ENCODE peak calls at places on chromosomes 3 and 15, in five cellular contexts. One of them, this sample, is unnamed.

GRCh38 chr3:143242101-143242500 is 122.5 kb downstream of the CHST2 start:
- DNase-seq in GM12878: no peak
- DNase-seq in HepG2: no peak
- DNase-seq in GM12892: no peak
- DNase-seq in H1: no peak
- DNase-seq in this sample: no peak

GRCh38 chr3:1190576-1190975 is 97.8 kb downstream of the CNTN6 start:
- DNase-seq in GM12878: no peak
- DNase-seq in H1: no peak
- DNase-seq in GM12892: no peak
- DNase-seq in HepG2: no peak
- DNase-seq in this sample: no peak

GRCh38 chr3:65436580-65436979 is 602.1 kb downstream of the MAGI1 start:
- DNase-seq in HepG2: peak
- DNase-seq in GM12892: no peak
- DNase-seq in H1: no peak
- DNase-seq in GM12878: no peak
- DNase-seq in this sample: no peak

GRCh38 chr15:29883126-29883525 is 60.9 kb upstream of the TJP1 start:
- DNase-seq in H1: no peak
- DNase-seq in GM12878: no peak
- DNase-seq in GM12892: no peak
- DNase-seq in HepG2: no peak
- DNase-seq in this sample: no peak

GRCh38 chr3:172517859-172518466 is 5.3 kb downstream of the TNFSF10 start:
- DNase-seq in HepG2: no peak
- DNase-seq in H1: no peak
- DNase-seq in GM12892: no peak
- DNase-seq in GM12878: no peak
- DNase-seq in this sample: no peak

GRCh38 chr3:129419476-129419875 is 9.0 kb downstream of the EFCAB12 start:
- DNase-seq in GM12878: no peak
- DNase-seq in GM12892: no peak
- DNase-seq in H1: no peak
- DNase-seq in HepG2: no peak
- DNase-seq in this sample: no peak

GRCh38 chr3:53525765-53526761 is 31.7 kb downstream of the CACNA1D start:
- DNase-seq in HepG2: no peak
- DNase-seq in GM12892: no peak
- DNase-seq in H1: no peak
- DNase-seq in GM12878: no peak
- DNase-seq in this sample: no peak

GRCh38 chr3:155083313-155083905 is 3.3 kb downstream of the MME start:
- DNase-seq in H1: no peak
- DNase-seq in HepG2: no peak
- DNase-seq in GM12892: no peak
- DNase-seq in GM12878: no peak
- DNase-seq in this sample: no peak

GRCh38 chr15:63576441-63576840 is 20.7 kb upstream of the FBXL22 start:
- DNase-seq in H1: no peak
- DNase-seq in GM12892: no peak
- DNase-seq in GM12878: no peak
- DNase-seq in HepG2: no peak
- DNase-seq in this sample: no peak

GRCh38 chr3:175590745-175591144 is 731.6 kb downstream of the NAALADL2 start:
- DNase-seq in H1: no peak
- DNase-seq in GM12892: no peak
- DNase-seq in GM12878: no peak
- DNase-seq in HepG2: no peak
- DNase-seq in this sample: no peak

GRCh38 chr15:70098461-70099166 is 897 bp upstream of the TLE3 start:
- DNase-seq in GM12878: no peak
- DNase-seq in HepG2: peak
- DNase-seq in H1: peak
- DNase-seq in GM12892: no peak
- DNase-seq in this sample: no peak

GRCh38 chr3:71166366-71166765 is 417.2 kb downstream of the FOXP1 start:
- DNase-seq in GM12892: no peak
- DNase-seq in GM12878: no peak
- DNase-seq in H1: no peak
- DNase-seq in HepG2: no peak
- DNase-seq in this sample: no peak

GRCh38 chr15:53910236-53910849 is 67.9 kb upstream of the UNC13C start:
- DNase-seq in GM12892: no peak
- DNase-seq in H1: no peak
- DNase-seq in HepG2: peak
- DNase-seq in GM12878: no peak
- DNase-seq in this sample: no peak

GRCh38 chr15:23869391-23869790 is 182.3 kb upstream of the NDN start:
- DNase-seq in H1: peak
- DNase-seq in HepG2: peak
- DNase-seq in GM12892: no peak
- DNase-seq in GM12878: no peak
- DNase-seq in this sample: no peak

DNA sequence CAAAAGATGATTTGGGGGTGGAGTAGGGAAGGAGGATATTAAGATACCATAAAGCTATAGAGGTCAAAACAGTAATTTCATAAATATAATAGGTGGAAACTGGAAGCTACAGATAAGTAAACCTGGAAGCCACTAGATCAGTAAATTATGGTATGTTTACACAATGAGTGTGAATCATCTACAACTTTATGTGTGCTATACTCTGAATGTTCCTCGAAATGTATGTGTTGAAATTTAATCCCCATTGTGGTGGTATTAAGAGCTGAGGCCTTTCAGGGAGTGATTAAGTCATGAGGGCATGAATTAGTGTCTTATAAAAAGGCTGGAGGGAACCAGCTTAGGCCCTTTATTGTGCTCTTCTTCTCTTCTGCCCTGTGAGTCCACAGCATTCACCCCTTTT is 25.2 kb downstream of the EOMES start:
- DNase-seq in GM12878: no peak
- DNase-seq in HepG2: no peak
- DNase-seq in GM12892: no peak
- DNase-seq in H1: no peak
- DNase-seq in this sample: no peak
- TF ChIP-seq TAF1 in GM12878: no peak
- TF ChIP-seq TAF1 in HepG2: no peak
- TF ChIP-seq TAF1 in GM12892: no peak
- TF ChIP-seq TAF1 in H1: no peak
- TF ChIP-seq TAF1 in this sample: no peak

DNA sequence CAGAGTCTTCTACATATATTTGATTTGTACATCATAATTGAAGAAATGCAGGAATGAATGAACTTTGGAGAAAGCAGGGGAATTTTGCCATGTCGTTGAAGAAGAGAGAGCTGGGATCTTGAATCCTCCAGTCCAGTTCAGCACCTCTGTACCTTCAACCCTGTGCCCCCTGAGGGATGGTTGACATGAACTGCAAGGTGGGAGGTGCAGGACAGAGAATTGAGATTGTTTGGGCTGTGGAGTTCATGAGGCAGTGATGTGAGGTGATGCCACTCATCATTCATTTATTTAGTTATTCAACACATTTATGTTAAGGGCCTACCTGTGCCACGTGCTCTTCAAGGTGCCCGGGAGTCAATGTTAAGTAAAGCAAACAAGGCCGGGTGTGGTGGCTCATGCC is 104.6 kb downstream of the ARNT2 start:
- DNase-seq in HepG2: no peak
- DNase-seq in GM12878: no peak
- DNase-seq in GM12892: no peak
- DNase-seq in H1: no peak
- DNase-seq in this sample: no peak
- TF ChIP-seq POLR2AphosphoS5 in HepG2: no peak
- TF ChIP-seq POLR2AphosphoS5 in GM12878: no peak
- TF ChIP-seq POLR2AphosphoS5 in GM12892: no peak
- TF ChIP-seq POLR2AphosphoS5 in H1: no peak
- TF ChIP-seq POLR2AphosphoS5 in this sample: no peak

DNA sequence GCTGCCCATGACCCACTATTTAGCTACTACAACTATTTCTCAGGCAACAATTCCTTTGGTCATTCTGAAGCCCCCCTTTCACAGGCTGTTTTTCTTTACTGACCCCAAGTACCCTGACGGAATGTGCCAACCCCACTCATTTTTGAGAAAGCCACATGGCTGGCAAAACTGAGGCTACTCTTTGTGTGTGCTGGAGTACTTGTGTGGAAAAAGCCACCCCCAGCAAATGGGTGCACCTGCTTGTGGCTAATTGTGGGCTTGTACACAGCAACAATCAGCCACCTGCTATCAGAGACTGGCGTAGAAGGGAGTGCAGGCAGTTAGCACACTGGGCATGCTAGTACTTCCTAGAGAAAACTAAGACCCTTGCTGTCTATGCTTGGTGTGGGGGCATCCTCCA is 110.1 kb upstream of the LMOD3 start:
- DNase-seq in HepG2: no peak
- DNase-seq in GM12892: no peak
- DNase-seq in H1: no peak
- DNase-seq in GM12878: no peak
- DNase-seq in this sample: no peak
- TF ChIP-seq TAF1 in HepG2: no peak
- TF ChIP-seq TAF1 in GM12892: no peak
- TF ChIP-seq TAF1 in H1: no peak
- TF ChIP-seq TAF1 in GM12878: no peak
- TF ChIP-seq TAF1 in this sample: no peak

GRCh38 chr3:127787071-127787490 is 35.2 kb downstream of the MGLL start:
- DNase-seq in GM12878: no peak
- DNase-seq in H1: no peak
- DNase-seq in HepG2: no peak
- DNase-seq in GM12892: no peak
- DNase-seq in this sample: no peak
- TF ChIP-seq POLR2AphosphoS5 in GM12878: no peak
- TF ChIP-seq POLR2AphosphoS5 in H1: no peak
- TF ChIP-seq POLR2AphosphoS5 in HepG2: no peak
- TF ChIP-seq POLR2AphosphoS5 in GM12892: no peak
- TF ChIP-seq POLR2AphosphoS5 in this sample: no peak